ENCODE peak calls at places on chromosomes 6 and 20, in nine cellular contexts. A is cardiac fibroblast; Y is stimulated activated CD4-positive, alpha-beta T cell treated with anti-CD3 and anti-CD28 coated beads, Interleukin-15, amount 100 ng/mL, for 1 hour; Z is NCI-H1092; J is activated CD4-positive, alpha-beta T cell treated with anti-CD3 and anti-CD28 coated beads, Interleukin-2, amount 10 ng/mL, durations not matched to agents 7 days and 5 days; I is tibial artery; L is heart left ventricle; W is T-cell; E is neural progenitor cell. K is an unnamed sample.

GRCh38 chr6:39669117-39669690 is 56.0 kb downstream of the KIF6 start:
- DNase-seq in A (no peak), Y (no peak), W (no peak), I (no peak), Z (no peak), E (no peak), J (no peak), L (no peak), K (peak)

GRCh38 chr6:129605095-129605494 is 104.9 kb downstream of the ARHGAP18 start:
- DNase-seq in A (no peak), Y (no peak), W (no peak), E (no peak), L (no peak), J (no peak), I (no peak), Z (no peak), K (no peak)

GRCh38 chr6:68654134-68654533 is 19.1 kb downstream of the ADGRB3 start:
- DNase-seq in W (no peak), Z (no peak), L (no peak), A (no peak), J (no peak), E (peak), Y (no peak), I (no peak), K (no peak)

GRCh38 chr6:53544050-53544499 is 826 bp downstream of the GCLC start:
- DNase-seq in A (peak), E (no peak), I (peak), J (peak), W (no peak), L (no peak), Y (no peak), Z (peak), K (no peak)

GRCh38 chr20:2299301-2299700 is 3.5 kb downstream of the TGM3 start:
- DNase-seq in A (no peak), J (no peak), L (no peak), W (no peak), Y (no peak), I (peak), E (no peak), Z (no peak), K (peak)

GRCh38 chr6:23081701-23082100 is 512.3 kb downstream of the HDGFL1 start:
- DNase-seq in W (no peak), Z (no peak), I (no peak), L (no peak), Y (no peak), A (peak), J (no peak), E (peak), K (no peak)

GRCh38 chr6:17473554-17473953 is 80.2 kb downstream of the CAP2 start:
- DNase-seq in E (no peak), L (peak), Z (peak), A (no peak), W (no peak), I (no peak), Y (no peak), J (no peak), K (no peak)

GRCh38 chr6:156953478-156954146 is 176.4 kb downstream of the ARID1B start:
- DNase-seq in A (peak), E (peak), L (no peak), Y (no peak), Z (peak), I (no peak), J (peak), W (peak), K (peak)

GRCh38 chr20:60236613-60237012 is 278.4 kb downstream of the CDH26 start:
- DNase-seq in I (no peak), E (no peak), J (no peak), Y (no peak), A (no peak), Z (no peak), W (no peak), L (no peak), K (no peak)

GRCh38 chr6:20661721-20662120 is 127.5 kb downstream of the CDKAL1 start:
- DNase-seq in E (no peak), L (no peak), I (no peak), W (no peak), Y (no peak), J (no peak), Z (no peak), A (peak), K (peak)

GRCh38 chr6:168388641-168389633 is 52.0 kb upstream of the SMOC2 start:
- DNase-seq in E (no peak), I (peak), A (no peak), L (no peak), Y (no peak), J (no peak), W (no peak), Z (peak), K (no peak)

GRCh38 chr6:135088818-135089809 is 34.5 kb upstream of the HBS1L start:
- DNase-seq in Y (no peak), I (no peak), W (no peak), A (peak), L (no peak), J (peak), Z (no peak), E (peak), K (peak)

GRCh38 chr20:35166242-35166830 is 5.5 kb upstream of the PROCR start:
- DNase-seq in I (peak), Y (no peak), W (no peak), E (no peak), L (peak), Z (no peak), J (no peak), A (peak), K (no peak)

GRCh38 chr6:44062771-44063560 is 64.3 kb downstream of the MRPL14 start:
- DNase-seq in Y (no peak), E (peak), J (peak), L (peak), Z (no peak), A (no peak), I (no peak), W (no peak), K (no peak)

GRCh38 chr20:46430921-46431712 is 24.7 kb upstream of the ELMO2 start:
- DNase-seq in Y (no peak), I (no peak), E (peak), L (no peak), W (no peak), J (no peak), A (no peak), Z (no peak), K (no peak)

GRCh38 chr20:32635764-32636163 is 38.0 kb downstream of the C20orf203 start:
- DNase-seq in Y (no peak), Z (no peak), W (no peak), A (peak), E (no peak), J (no peak), L (no peak), I (no peak), K (no peak)